ENCODE peak calls at places on chromosomes 16 and 17, in seven cellular contexts. L is GM23248, W is pancreas, E is A673, G is Peyer's patch, Y is mammary epithelial cell, P is H1. U is an unnamed sample.

GRCh38 chr16:3038256-3038655 is 1.5 kb upstream of the BICDL2 start:
- DNase-seq in L (peak; percentile 10), W (peak; percentile 77), E (no peak), G (peak; percentile 76), Y (peak; percentile 79), P (no peak), U (no peak)

GRCh38 chr17:65523853-65524664 is 37.4 kb downstream of the AXIN2 start:
- DNase-seq in L (no peak), W (no peak), E (no peak), G (no peak), Y (no peak), P (no peak), U (no peak)

GRCh38 chr16:46629331-46629843 is 8.2 kb upstream of the SHCBP1 start:
- DNase-seq in L (peak; percentile 82), W (no peak), E (peak; percentile 73), G (no peak), Y (peak; percentile 50), P (no peak), U (no peak)

GRCh38 chr17:6948562-6948961 is 47.3 kb upstream of the ALOX12 start:
- DNase-seq in L (peak; percentile 41), W (no peak), E (no peak), G (no peak), Y (no peak), P (no peak), U (no peak)

GRCh38 chr17:80832266-80832676 is 159.4 kb upstream of the CHMP6 start:
- DNase-seq in L (peak; percentile 69), W (peak; percentile 45), E (peak; percentile 57), G (no peak), Y (peak; percentile 67), P (no peak), U (peak; percentile 60)

GRCh38 chr16:11328172-11329079 is 16.8 kb upstream of the RMI2 start:
- DNase-seq in L (peak; percentile 96), W (no peak), E (peak; percentile 96), G (peak; percentile 92), Y (peak; percentile 74), P (peak; percentile 94), U (peak; percentile 80)

GRCh38 chr16:81939164-81940067 is 71.9 kb downstream of the SDR42E1 start:
- DNase-seq in L (no peak), W (no peak), E (peak; percentile 30), G (no peak), Y (no peak), P (no peak), U (no peak)

GRCh38 chr17:8488931-8489330 is 53.2 kb downstream of the NDEL1 start:
- DNase-seq in L (peak; percentile 99), W (peak; percentile 30), E (peak; percentile 25), G (no peak), Y (peak; percentile 75), P (no peak), U (peak; percentile 70)

GRCh38 chr16:49567940-49568339 is 194.3 kb downstream of the C16orf78 start:
- DNase-seq in L (no peak), W (no peak), E (no peak), G (no peak), Y (no peak), P (no peak), U (no peak)

GRCh38 chr16:66862023-66862520 is 17.9 kb downstream of the CA7 start:
- DNase-seq in L (no peak), W (peak; percentile 34), E (no peak), G (no peak), Y (no peak), P (no peak), U (no peak)

GRCh38 chr16:56632160-56632847 is at the start of gene MT1M:
- DNase-seq in L (peak; percentile 75), W (peak; percentile 83), E (no peak), G (no peak), Y (no peak), P (no peak), U (peak; percentile 75)

GRCh38 chr16:10950393-10950792 is 6.0 kb downstream of the CLEC16A start:
- DNase-seq in L (peak; percentile 33), W (no peak), E (no peak), G (no peak), Y (peak; percentile 72), P (no peak), U (no peak)

GRCh38 chr16:57115504-57116182 is 23.3 kb downstream of the CPNE2 start:
- DNase-seq in L (no peak), W (no peak), E (peak; percentile 84), G (no peak), Y (no peak), P (no peak), U (peak; percentile 83)

GRCh38 chr17:46774108-46774737 is 44.3 kb downstream of the WNT3 start:
- DNase-seq in L (peak; percentile 29), W (peak; percentile 47), E (no peak), G (peak; percentile 46), Y (no peak), P (no peak), U (peak; percentile 9)

GRCh38 chr17:75808549-75808904 is 23.9 kb downstream of the UNK start:
- DNase-seq in L (no peak), W (no peak), E (no peak), G (no peak), Y (no peak), P (no peak), U (no peak)

GRCh38 chr17:57667461-57667923 is 77.6 kb downstream of the CCDC182 start:
- DNase-seq in L (no peak), W (no peak), E (no peak), G (no peak), Y (no peak), P (no peak), U (no peak)

GRCh38 chr16:79250457-79251098 is 350.0 kb downstream of the MAF start:
- DNase-seq in L (no peak), W (no peak), E (no peak), G (no peak), Y (no peak), P (no peak), U (no peak)

GRCh38 chr16:72876221-72876620 is 171.7 kb downstream of the ZFHX3 start:
- DNase-seq in L (no peak), W (no peak), E (no peak), G (peak; percentile 60), Y (no peak), P (no peak), U (peak; percentile 79)

GRCh38 chr16:89172171-89172900 is 788 bp downstream of the CDH15 start:
- DNase-seq in L (no peak), W (no peak), E (no peak), G (no peak), Y (no peak), P (no peak), U (no peak)
- H3K4me3 ChIP-seq in L (no peak overlapping the region), W (no peak overlapping the region), E (no peak overlapping the region), G (no peak overlapping the region), Y (no peak overlapping the region), P (no peak overlapping the region), U (no peak overlapping the region)

GRCh38 chr17:81911969-81912368 is 770 bp upstream of the PCYT2 start:
- DNase-seq in L (no peak), W (no peak), E (no peak), G (no peak), Y (no peak), P (no peak), U (no peak)
- H3K4me3 ChIP-seq in L (no peak overlapping the region), W (no peak overlapping the region), E (peak overlapping the region; percentile 33), G (no peak overlapping the region), Y (no peak overlapping the region), P (peak overlapping the region; percentile 55), U (no peak overlapping the region)

GRCh38 chr17:9959377-9959981 is 54.4 kb upstream of the RCVRN start:
- DNase-seq in L (peak; percentile 46), W (no peak), E (peak; percentile 61), G (no peak), Y (peak; percentile 12), P (peak; percentile 47), U (peak; percentile 28)
- H3K4me3 ChIP-seq in L (no peak overlapping the region), W (no peak overlapping the region), E (no peak overlapping the region), G (no peak overlapping the region), Y (no peak overlapping the region), P (peak overlapping the region; percentile 49), U (no peak overlapping the region)

DNA sequence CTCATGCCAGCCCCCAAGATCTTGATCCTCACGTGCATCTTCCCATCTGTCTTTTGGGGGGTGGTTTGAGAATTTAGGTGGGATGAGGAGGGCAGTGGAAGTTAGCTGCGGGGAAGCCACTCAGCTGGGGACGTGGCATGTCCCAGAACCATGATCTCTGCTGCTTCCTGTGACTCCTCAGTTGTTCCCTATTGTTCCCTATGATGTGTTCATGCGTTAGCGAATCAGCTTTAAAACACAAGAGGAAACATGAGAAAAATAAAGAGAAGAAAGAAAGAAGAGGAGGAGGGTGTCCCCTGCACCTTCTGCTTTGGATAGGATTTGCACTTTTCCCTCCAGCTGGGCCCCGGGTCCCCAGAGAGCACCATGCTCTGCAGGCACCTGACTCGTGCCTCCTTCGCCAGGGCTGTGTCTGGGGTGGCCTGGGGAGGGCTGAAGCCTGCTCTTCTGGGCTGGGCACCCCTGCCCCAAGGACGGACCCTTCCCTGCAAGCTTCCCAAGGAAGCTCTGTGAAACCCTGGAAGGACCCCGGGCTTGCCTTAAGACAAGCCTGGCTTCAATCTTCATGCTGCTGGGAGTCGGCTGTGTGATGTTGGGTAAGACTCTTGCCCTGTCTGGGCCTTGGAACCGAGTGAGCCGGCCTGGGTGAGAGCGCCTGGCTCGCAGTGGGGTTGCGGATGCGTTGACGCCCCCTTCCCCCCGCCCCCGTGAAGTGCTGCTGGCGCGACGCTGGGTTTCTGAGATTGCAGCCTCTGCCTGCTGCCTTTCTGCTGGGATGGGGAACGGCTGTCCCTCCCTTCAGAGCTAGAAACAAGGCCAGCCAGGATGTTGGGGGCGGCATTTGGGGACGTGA is 62.8 kb upstream of the CIBAR2 start:
- DNase-seq in L (peak; percentile 76), W (no peak), E (peak; percentile 76), G (no peak), Y (no peak), P (no peak), U (no peak)
- H3K4me3 ChIP-seq in L (peak overlapping the region; percentile 87), W (no peak overlapping the region), E (peak overlapping the region; percentile 32), G (no peak overlapping the region), Y (no peak overlapping the region), P (no peak overlapping the region), U (no peak overlapping the region)